ENCODE peak calls at places on chromosomes 12 and 14, in four cellular contexts. B is transverse colon, Y is breast epithelium, S is fibroblast of lung. U is an unnamed sample. For H3K9me3, the result is how much of the 10 kb centered on the place peaks cover.

GRCh38 chr14:35123388-35123703 is 994 bp downstream of the PRORP start:
- DNase-seq in B (no peak), Y (no peak), S (no peak), U (no peak)

GRCh38 chr14:100271247-100271939 is 32.4 kb downstream of the YY1 start:
- DNase-seq in B (peak), Y (peak), S (no peak), U (no peak)

GRCh38 chr12:48875944-48876520 is 10.4 kb upstream of the RND1 start:
- DNase-seq in B (no peak), Y (no peak), S (peak), U (no peak)

GRCh38 chr12:65656904-65657351 is 167.4 kb upstream of the HMGA2 start:
- DNase-seq in B (no peak), Y (no peak), S (peak), U (no peak)

GRCh38 chr12:16155938-16156337 is 121.5 kb downstream of the SLC15A5 start:
- DNase-seq in B (no peak), Y (no peak), S (no peak), U (no peak)

GRCh38 chr12:88428350-88428749 is 151.9 kb downstream of the KITLG start:
- DNase-seq in B (no peak), Y (no peak), S (no peak), U (no peak)

GRCh38 chr14:95313707-95314106 is 6.0 kb downstream of the CLMN start:
- DNase-seq in B (peak), Y (peak), S (peak), U (no peak)

GRCh38 chr12:58540480-58541299 is 379.6 kb downstream of the LRIG3 start:
- DNase-seq in B (peak), Y (peak), S (peak), U (no peak)

GRCh38 chr12:93323625-93324165 is 54.0 kb upstream of the NUDT4 start:
- DNase-seq in B (no peak), Y (no peak), S (peak), U (no peak)

GRCh38 chr12:13197526-13198141 is 1.1 kb downstream of the EMP1 start:
- DNase-seq in B (no peak), Y (no peak), S (no peak), U (no peak)

GRCh38 chr12:32532951-32533350 is 133.6 kb downstream of the FGD4 start:
- DNase-seq in B (no peak), Y (no peak), S (no peak), U (no peak)

GRCh38 chr12:31749024-31749704 is 20.3 kb upstream of the AMN1 start:
- DNase-seq in B (peak), Y (peak), S (peak), U (no peak)

DNA sequence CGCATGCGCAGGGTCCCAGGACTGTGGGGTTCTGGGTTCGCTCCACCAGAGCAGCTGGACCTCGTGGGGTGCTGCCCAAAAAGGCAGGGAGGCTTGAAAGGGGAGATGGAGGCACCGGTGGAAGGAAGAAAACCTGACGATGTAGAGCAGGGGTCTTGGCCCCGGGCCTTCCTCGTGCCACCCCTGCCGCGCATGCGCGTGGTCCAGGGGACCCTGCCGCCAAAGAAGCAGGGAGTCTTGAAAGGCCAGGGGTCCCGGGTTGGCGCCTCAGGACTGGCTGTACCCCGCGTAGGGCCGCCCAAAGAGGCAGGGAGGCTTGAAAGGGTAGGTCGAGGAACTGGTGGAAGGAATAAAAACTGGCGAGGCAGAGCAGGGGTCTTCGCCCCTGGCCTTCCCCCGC is 321.0 kb downstream of the ALG10 start:
- DNase-seq in B (no peak), Y (no peak), S (no peak), U (no peak)
- H3K9me3 ChIP-seq in B (under half), Y (half or more), S (under half), U (under half)

GRCh38 chr14:31069343-31069742 is 43.2 kb upstream of the STRN3 start:
- DNase-seq in B (no peak), Y (no peak), S (no peak), U (no peak)

GRCh38 chr14:31075144-31075543 is 49.0 kb upstream of the STRN3 start:
- DNase-seq in B (no peak), Y (no peak), S (no peak), U (no peak)

GRCh38 chr14:31070431-31070830 is 44.3 kb upstream of the STRN3 start:
- DNase-seq in B (no peak), Y (no peak), S (peak), U (no peak)

GRCh38 chr14:31068235-31068634 is 42.1 kb upstream of the STRN3 start:
- DNase-seq in B (no peak), Y (no peak), S (no peak), U (no peak)

DNA sequence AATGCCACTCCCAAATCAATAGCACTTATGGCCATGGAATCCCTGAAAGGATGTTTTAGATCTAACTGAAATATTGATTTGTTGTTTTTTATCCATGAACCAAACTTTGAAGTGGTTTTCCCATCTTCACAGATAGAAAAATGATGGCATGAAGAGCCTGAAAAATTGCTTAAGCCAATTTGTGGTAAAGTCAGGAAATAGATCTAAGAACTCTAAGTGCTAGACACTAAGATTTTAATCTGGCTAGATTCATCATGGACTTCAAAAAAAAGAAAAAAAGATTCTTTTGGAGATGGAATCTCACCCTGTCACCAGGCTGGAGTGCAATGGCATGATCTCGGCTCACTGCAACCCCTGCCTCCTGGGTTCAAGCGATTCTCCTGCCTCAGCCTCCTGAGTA is 45.0 kb upstream of the STRN3 start:
- DNase-seq in B (no peak), Y (no peak), S (peak), U (no peak)
- H3K27ac ChIP-seq in B (no peak), Y (no peak), S (no peak), U (no peak)

GRCh38 chr14:87540339-87540738 is 452.6 kb downstream of the GALC start:
- DNase-seq in B (no peak), Y (no peak), S (no peak), U (no peak)
- H3K9me3 ChIP-seq in B (under half), Y (under half), S (under half), U (under half)

GRCh38 chr14:38089123-38089522 is 118.6 kb upstream of the SSTR1 start:
- DNase-seq in B (no peak), Y (no peak), S (no peak), U (no peak)
- H3K27ac ChIP-seq in B (no peak), Y (no peak), S (no peak), U (no peak)